ENCODE peak calls at places on chromosomes 5 and 9, in six cellular contexts. H, V, Z, C, X and E are unnamed samples.

GRCh38 chr5:111775224-111775623 is 18.2 kb upstream of the NREP start:
- DNase-seq in C (no peak), V (no peak), H (no peak), X (no peak), Z (no peak), E (no peak)

GRCh38 chr5:77437194-77437593 is 54.9 kb downstream of the WDR41 start:
- DNase-seq in Z (no peak), V (peak), C (no peak), X (no peak), H (no peak), E (no peak)

GRCh38 chr5:140862441-140863295 is 6.1 kb upstream of the PCDHA11 start:
- DNase-seq in C (no peak), X (no peak), Z (no peak), V (no peak), H (no peak), E (no peak)

GRCh38 chr5:114363837-114364236 is 2.0 kb downstream of the KCNN2 start:
- DNase-seq in C (peak), X (no peak), H (no peak), V (no peak), Z (no peak), E (no peak)

GRCh38 chr5:62130107-62130506 is 175.9 kb upstream of the KIF2A start:
- DNase-seq in V (no peak), Z (no peak), C (no peak), X (no peak), H (no peak), E (no peak)

GRCh38 chr9:109707355-109707754 is 72.6 kb upstream of the PALM2AKAP2 start:
- DNase-seq in C (no peak), Z (peak), X (no peak), V (no peak), H (no peak), E (no peak)

GRCh38 chr5:117461403-117461802 is 886.8 kb upstream of the SEMA6A start:
- DNase-seq in H (no peak), C (no peak), V (no peak), Z (no peak), X (no peak), E (no peak)

GRCh38 chr9:35519697-35520403 is 29.9 kb downstream of the RUSC2 start:
- DNase-seq in Z (no peak), H (no peak), X (no peak), V (no peak), C (no peak), E (no peak)

GRCh38 chr9:15104826-15105420 is 194.7 kb upstream of the FREM1 start:
- DNase-seq in X (no peak), H (peak), V (peak), C (peak), Z (peak), E (no peak)

GRCh38 chr5:157351386-157352089 is 85.6 kb downstream of the CYFIP2 start:
- DNase-seq in Z (no peak), X (no peak), V (no peak), C (no peak), H (no peak), E (peak)

GRCh38 chr9:13648068-13648467 is 368.6 kb upstream of the MPDZ start:
- DNase-seq in V (no peak), H (no peak), X (no peak), Z (no peak), C (no peak), E (no peak)

GRCh38 chr5:172636279-172637050 is 4.6 kb upstream of the NEURL1B start:
- DNase-seq in X (no peak), V (no peak), C (no peak), H (no peak), Z (no peak), E (no peak)

GRCh38 chr5:135979510-135979909 is 24.7 kb upstream of the LECT2 start:
- DNase-seq in H (no peak), X (no peak), V (no peak), Z (no peak), C (no peak), E (no peak)

GRCh38 chr5:81782811-81783210 is 31.9 kb upstream of the SSBP2 start:
- DNase-seq in H (no peak), V (no peak), Z (no peak), C (no peak), X (no peak), E (no peak)

GRCh38 chr5:135505973-135506372 is 29.8 kb downstream of the NEUROG1 start:
- DNase-seq in V (no peak), X (no peak), Z (no peak), H (no peak), C (no peak), E (no peak)

GRCh38 chr5:953535-954449 is 54.8 kb upstream of the NKD2 start:
- DNase-seq in C (no peak), H (no peak), X (no peak), Z (no peak), V (no peak), E (no peak)

GRCh38 chr9:95511232-95511951 is 5.4 kb downstream of the PTCH1 start:
- DNase-seq in C (no peak), V (no peak), H (peak), Z (no peak), X (no peak), E (no peak)

GRCh38 chr9:90012825-90013425 is 408.1 kb downstream of the GADD45G start:
- DNase-seq in C (no peak), Z (no peak), H (no peak), V (no peak), X (no peak), E (no peak)

GRCh38 chr9:214488-215448 is at the start of gene DOCK8:
- DNase-seq in H (peak), C (peak), V (peak), X (peak), Z (peak), E (no peak)

GRCh38 chr5:116766470-116766947 is 191.9 kb upstream of the SEMA6A start:
- DNase-seq in Z (peak), X (no peak), H (no peak), V (peak), C (no peak), E (peak)

GRCh38 chr5:2125901-2126265 is 243.2 kb upstream of the IRX4 start:
- DNase-seq in H (peak), V (no peak), X (no peak), Z (no peak), C (no peak), E (peak)

GRCh38 chr5:107673106-107673367 is 2.3 kb upstream of the EFNA5 start:
- DNase-seq in X (no peak), Z (no peak), C (no peak), V (no peak), H (no peak), E (no peak)

GRCh38 chr9:5838884-5839571 is 6.1 kb upstream of the ERMP1 start:
- DNase-seq in Z (no peak), C (no peak), H (no peak), X (no peak), V (peak), E (no peak)

GRCh38 chr5:175824621-175825020 is 46.8 kb upstream of the CPLX2 start:
- DNase-seq in X (no peak), H (no peak), V (no peak), Z (no peak), C (no peak), E (no peak)

GRCh38 chr5:40485021-40485998 is 194.4 kb upstream of the PTGER4 start:
- DNase-seq in Z (no peak), V (no peak), C (no peak), X (no peak), H (no peak), E (no peak)

GRCh38 chr5:135194573-135195266 is 160.7 kb upstream of the PITX1 start:
- DNase-seq in X (no peak), Z (no peak), H (no peak), V (no peak), C (no peak), E (peak)

GRCh38 chr5:39780341-39780740 is 355.6 kb upstream of the DAB2 start:
- DNase-seq in C (no peak), X (no peak), V (no peak), Z (no peak), H (no peak), E (no peak)

GRCh38 chr9:125906893-125907292 is 159.7 kb downstream of the PBX3 start:
- DNase-seq in Z (no peak), C (no peak), H (no peak), X (no peak), V (no peak), E (no peak)

GRCh38 chr5:134603059-134603458 is 29.6 kb downstream of the SAR1B start:
- DNase-seq in Z (no peak), X (no peak), H (no peak), C (no peak), V (no peak), E (no peak)

GRCh38 chr9:116951588-116952433 is 264.7 kb downstream of the TRIM32 start:
- DNase-seq in Z (no peak), X (no peak), V (no peak), H (no peak), C (no peak), E (no peak)
- H3K27ac ChIP-seq in Z (no peak), X (no peak), V (no peak), H (no peak), C (no peak), E (no peak)

DNA sequence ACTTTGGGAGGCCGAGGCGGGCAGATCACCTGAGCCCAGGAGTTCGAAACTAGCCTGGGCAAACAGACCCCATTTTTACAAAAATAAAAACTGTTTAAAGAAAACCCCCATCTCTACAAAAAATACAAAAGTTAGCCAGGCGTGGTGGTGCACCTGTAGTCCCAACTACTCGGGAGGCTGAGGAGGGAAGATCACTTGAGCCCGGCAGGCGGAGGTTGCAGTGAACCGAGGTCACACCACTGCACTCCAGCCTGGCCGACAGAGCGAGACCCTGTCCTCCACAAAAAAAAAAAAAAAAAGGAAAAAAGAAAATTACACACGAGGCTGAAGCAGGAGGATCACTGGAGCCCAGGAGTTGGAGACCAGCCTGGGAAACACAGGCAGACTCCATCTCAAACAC is 3.2 kb downstream of the CAMSAP1 start:
- DNase-seq in V (no peak), C (no peak), Z (no peak), X (no peak), H (no peak), E (no peak)
- H3K27ac ChIP-seq in V (peak), C (no peak), Z (no peak), X (peak), H (no peak), E (no peak)

GRCh38 chr5:141874262-141874964 is 3.8 kb downstream of the PCDH1 start:
- DNase-seq in C (no peak), X (no peak), V (no peak), Z (no peak), H (no peak), E (no peak)
- H3K27ac ChIP-seq in C (no peak), X (no peak), V (no peak), Z (peak), H (no peak), E (peak)

DNA sequence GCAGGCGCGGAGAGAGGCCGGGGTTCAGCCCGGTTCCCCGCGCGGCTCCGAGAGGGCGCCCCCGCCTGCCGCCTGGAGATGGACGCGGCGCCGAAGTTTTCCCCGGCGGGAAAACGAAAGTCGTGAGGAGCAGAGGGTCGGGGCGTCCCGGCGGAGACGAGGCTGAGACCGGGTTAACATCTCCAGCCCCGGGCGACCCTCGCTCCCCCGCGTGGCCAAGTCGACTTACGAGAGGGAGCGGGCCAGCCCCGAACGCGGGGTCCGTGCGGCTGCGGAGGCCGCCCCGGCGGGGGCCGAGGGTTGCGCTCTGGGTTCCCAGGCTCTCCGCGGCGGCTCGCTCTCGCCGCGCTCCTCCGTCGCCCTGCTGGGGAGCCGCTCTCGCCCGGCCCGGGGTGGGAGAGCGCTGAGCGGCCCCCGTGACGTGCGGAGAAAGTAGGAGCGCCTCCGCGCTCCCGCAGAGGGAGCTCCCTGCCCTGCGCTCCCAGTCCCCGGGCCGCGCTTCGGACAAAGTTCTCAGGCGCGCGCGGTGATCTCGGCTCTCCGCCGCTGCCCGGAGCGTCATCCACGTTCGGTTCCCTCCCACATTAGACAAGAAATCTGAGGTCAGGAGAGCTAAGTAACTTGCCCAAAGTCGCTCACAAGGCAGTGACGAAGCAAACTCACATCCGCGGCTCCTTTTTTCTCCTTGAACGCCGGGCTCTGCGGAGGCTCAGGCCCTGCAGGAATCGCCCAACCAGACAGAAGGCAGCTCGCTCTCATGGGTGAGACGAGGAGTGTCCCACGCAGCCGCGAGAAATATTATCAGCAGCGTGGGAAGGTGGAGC is 1.1 kb upstream of the GCNT4 start:
- DNase-seq in H (peak), C (peak), V (no peak), X (peak), Z (peak), E (peak)
- H3K27ac ChIP-seq in H (peak), C (no peak), V (no peak), X (peak), Z (peak), E (peak)

GRCh38 chr5:173793677-173794570 is 94.2 kb upstream of the CPEB4 start:
- DNase-seq in X (no peak), Z (no peak), V (no peak), H (no peak), C (no peak), E (no peak)

GRCh38 chr5:173796746-173797495 is 91.2 kb upstream of the CPEB4 start:
- DNase-seq in V (no peak), C (no peak), X (no peak), Z (no peak), H (no peak), E (no peak)

GRCh38 chr5:173794901-173795416 is 93.2 kb upstream of the CPEB4 start:
- DNase-seq in X (no peak), V (no peak), C (no peak), H (no peak), Z (no peak), E (no peak)

GRCh38 chr5:173792781-173793547 is 95.2 kb upstream of the CPEB4 start:
- DNase-seq in H (no peak), X (no peak), C (no peak), Z (no peak), V (no peak), E (no peak)

GRCh38 chr5:173795601-173796000 is 92.5 kb upstream of the CPEB4 start:
- DNase-seq in C (no peak), V (no peak), Z (no peak), H (no peak), X (no peak), E (no peak)
- H3K27ac ChIP-seq in C (no peak), V (no peak), Z (no peak), H (no peak), X (no peak), E (no peak)

DNA sequence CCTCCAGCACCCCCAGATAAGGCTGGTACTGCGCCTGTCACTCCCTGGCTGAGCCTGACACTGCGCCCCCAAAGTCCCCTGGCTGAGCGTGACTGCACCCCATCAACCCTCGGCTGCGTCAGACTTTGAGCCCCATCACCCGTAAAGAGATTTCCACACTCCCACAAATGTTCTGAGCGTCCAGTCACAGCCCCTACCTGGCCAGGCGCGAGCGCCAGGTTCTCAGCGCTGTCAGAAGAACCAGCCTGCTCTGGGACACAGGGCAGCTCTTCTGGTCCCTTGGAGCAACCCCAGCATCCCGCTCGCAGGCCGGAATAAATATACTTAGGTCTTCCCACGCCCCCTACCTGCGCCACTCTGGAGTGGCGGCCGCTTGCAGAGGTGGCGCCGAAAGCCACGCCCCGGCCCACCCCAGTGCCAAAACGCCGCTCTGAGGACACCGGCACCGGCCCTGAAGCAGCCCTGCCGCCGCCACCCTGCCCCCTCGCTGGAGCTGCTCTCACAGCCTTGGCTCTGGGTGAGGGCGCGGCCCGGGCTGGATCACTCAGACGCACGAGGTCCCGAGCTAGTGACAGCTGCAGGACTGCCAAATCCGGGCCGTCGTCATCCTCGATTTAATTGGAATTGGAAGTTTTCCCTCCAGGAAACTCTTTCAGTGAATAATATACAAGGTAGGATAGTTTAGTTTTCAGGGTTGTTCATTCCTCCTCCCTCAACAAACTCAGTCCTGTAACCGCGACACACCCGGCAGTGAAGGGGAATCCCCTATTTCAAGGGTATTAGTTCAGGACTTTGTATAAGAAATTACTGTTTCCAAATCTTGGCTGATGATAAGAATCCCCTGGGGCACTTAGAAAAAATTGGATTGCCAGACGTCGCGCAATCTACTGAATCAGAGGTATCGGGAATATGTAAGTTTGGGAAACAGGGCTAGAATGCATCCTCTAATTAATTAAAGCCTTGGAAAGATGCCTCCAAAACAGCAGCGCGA is 1.2 kb upstream of the CEMIP2 start:
- DNase-seq in C (no peak), V (peak), Z (peak), H (peak), X (peak), E (peak)
- H3K27ac ChIP-seq in C (no peak), V (peak), Z (peak), H (peak), X (peak), E (peak)

GRCh38 chr5:154199671-154200220 is 9.2 kb downstream of the GALNT10 start:
- DNase-seq in X (no peak), V (no peak), Z (no peak), C (no peak), H (no peak), E (no peak)

GRCh38 chr5:154201108-154201769 is 10.7 kb downstream of the GALNT10 start:
- DNase-seq in X (no peak), C (no peak), V (no peak), Z (no peak), H (no peak), E (no peak)

GRCh38 chr5:154197801-154198461 is 7.4 kb downstream of the GALNT10 start:
- DNase-seq in C (no peak), Z (no peak), V (no peak), X (no peak), H (peak), E (no peak)

GRCh38 chr5:154198611-154199230 is 8.2 kb downstream of the GALNT10 start:
- DNase-seq in C (no peak), X (no peak), V (no peak), Z (no peak), H (no peak), E (no peak)

DNA sequence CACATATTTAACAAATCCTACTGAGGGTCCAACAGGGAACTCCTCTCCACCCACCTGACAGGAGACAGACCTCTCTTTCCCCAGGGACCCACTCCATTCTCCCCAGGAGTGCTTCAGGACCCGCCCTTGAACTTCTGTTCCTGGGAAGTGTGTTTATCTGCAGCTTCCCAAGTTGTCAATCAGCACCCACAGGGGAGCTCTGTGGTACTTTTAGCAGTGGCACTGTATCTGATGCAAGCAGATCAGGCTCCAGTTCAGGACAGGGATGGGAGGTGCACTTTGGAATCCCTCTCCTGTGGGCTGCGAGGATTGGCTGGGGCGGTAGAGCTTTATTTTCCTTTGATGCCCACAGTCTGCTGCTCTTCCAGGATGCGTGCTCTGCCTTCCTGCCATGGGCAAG is 8.7 kb downstream of the GALNT10 start:
- DNase-seq in X (no peak), Z (no peak), H (no peak), V (no peak), C (no peak), E (no peak)
- H3K27ac ChIP-seq in X (no peak), Z (no peak), H (no peak), V (no peak), C (no peak), E (no peak)

GRCh38 chr9:136671646-136672430 is 9.1 kb downstream of the EGFL7 start:
- DNase-seq in H (peak), C (peak), Z (no peak), V (no peak), X (no peak), E (no peak)
- H3K27ac ChIP-seq in H (no peak), C (no peak), Z (peak), V (no peak), X (no peak), E (peak)